ENCODE peak calls at places on chromosomes 16 and 17, in eight cellular contexts. T is transverse colon, Q is HCT116, Y is sigmoid colon, F is GM12878, C is stomach, N is prostate gland, H is K562. J is an unnamed sample.

GRCh38 chr16:78686601-78687000 is 587.1 kb downstream of the WWOX start:
- DNase-seq in T (no peak), Q (no peak), Y (no peak), F (no peak), C (no peak), N (no peak), H (no peak), J (no peak)

GRCh38 chr17:9906616-9907015 is 1.5 kb upstream of the RCVRN start:
- DNase-seq in T (no peak), Q (no peak), Y (no peak), F (no peak), C (no peak), N (no peak), H (no peak), J (no peak)

GRCh38 chr16:68995011-68995504 is 110.4 kb upstream of the HAS3 start:
- DNase-seq in T (no peak), Q (peak), Y (no peak), F (no peak), C (no peak), N (peak), H (no peak), J (no peak)

GRCh38 chr16:87936375-87937230 is at the start of gene CA5A:
- DNase-seq in T (no peak), Q (no peak), Y (no peak), F (no peak), C (no peak), N (no peak), H (no peak), J (no peak)

GRCh38 chr16:1156111-1156982 is 3.4 kb downstream of the CACNA1H start:
- DNase-seq in T (no peak), Q (no peak), Y (peak), F (no peak), C (no peak), N (no peak), H (no peak), J (no peak)

GRCh38 chr16:7436306-7436705 is 103.7 kb downstream of the RBFOX1 start:
- DNase-seq in T (no peak), Q (no peak), Y (no peak), F (no peak), C (no peak), N (no peak), H (no peak), J (no peak)

GRCh38 chr17:55830210-55830609 is 79.4 kb downstream of the PCTP start:
- DNase-seq in T (no peak), Q (no peak), Y (no peak), F (no peak), C (no peak), N (no peak), H (no peak), J (no peak)

GRCh38 chr16:74611721-74612120 is 4.8 kb upstream of the GLG1 start:
- DNase-seq in T (no peak), Q (no peak), Y (no peak), F (no peak), C (no peak), N (no peak), H (no peak), J (no peak)

GRCh38 chr16:11163761-11164261 is 92.2 kb downstream of the SOCS1 start:
- DNase-seq in T (no peak), Q (no peak), Y (no peak), F (no peak), C (no peak), N (no peak), H (no peak), J (no peak)

DNA sequence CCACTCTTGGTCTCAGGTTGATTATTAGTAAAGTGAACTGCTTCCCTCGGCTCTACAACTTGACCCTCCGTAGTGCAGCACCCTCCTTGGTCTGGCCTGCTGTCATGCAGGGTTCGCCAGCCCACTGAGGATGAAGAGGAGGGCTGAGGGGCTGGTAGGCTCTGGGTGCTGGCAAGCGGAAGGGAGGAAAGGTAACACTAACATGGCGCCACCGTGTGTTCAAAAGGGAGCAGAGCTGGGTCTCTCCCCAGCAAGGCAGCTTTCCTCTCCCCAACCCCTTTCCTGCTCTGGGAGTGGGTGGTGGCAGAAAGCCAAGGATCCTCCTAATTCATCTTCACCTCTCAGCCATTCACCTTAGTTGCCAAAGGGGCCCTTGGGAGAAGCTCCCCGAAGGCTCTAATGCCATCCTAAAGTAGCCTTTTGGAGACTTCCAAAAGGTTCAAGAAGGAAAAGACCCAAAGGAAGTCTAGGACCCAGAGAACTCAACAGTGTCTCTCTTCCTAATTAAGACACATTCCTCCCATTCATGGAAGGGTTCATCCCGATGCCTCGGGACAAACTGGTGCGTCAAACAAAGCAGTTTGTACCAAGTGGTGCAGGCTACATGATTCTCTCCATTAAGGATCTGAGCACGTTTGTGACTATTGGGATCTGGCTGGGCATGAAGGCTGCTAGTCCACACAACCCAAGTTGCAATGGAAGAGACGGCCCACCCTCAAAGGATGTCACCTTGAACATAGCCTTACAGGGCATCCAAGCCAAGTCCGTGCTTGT is 90.8 kb upstream of the TOB1 start:
- DNase-seq in T (peak), Q (peak), Y (peak), F (no peak), C (peak), N (peak), H (peak), J (no peak)
- H3K27ac ChIP-seq in T (no peak), Q (no peak), Y (peak), F (no peak), C (peak), N (no peak), H (no peak), J (peak)

GRCh38 chr17:43900183-43900857 is 7.0 kb downstream of the MPP2 start:
- DNase-seq in T (peak), Q (peak), Y (peak), F (no peak), C (peak), N (peak), H (peak), J (no peak)
- TF ChIP-seq POLR2A in T (no peak), Q (no peak), Y (no peak), F (no peak), C (no peak), N (no peak), H (no peak), J (no peak)

GRCh38 chr17:44033841-44034408 is 19.2 kb upstream of the TMEM101 start:
- DNase-seq in T (no peak), Q (no peak), Y (no peak), F (no peak), C (no peak), N (no peak), H (no peak), J (no peak)
- TF ChIP-seq POLR2AphosphoS5 in T (no peak), Q (no peak), Y (no peak), F (no peak), C (no peak), N (no peak), H (no peak), J (no peak)

GRCh38 chr17:48544356-48545021 is 420 bp downstream of the HOXB2 start:
- DNase-seq in T (peak), Q (no peak), Y (peak), F (no peak), C (peak), N (peak), H (peak), J (no peak)
- H3K27ac ChIP-seq in T (peak), Q (no peak), Y (peak), F (peak), C (peak), N (peak), H (peak), J (peak)

DNA sequence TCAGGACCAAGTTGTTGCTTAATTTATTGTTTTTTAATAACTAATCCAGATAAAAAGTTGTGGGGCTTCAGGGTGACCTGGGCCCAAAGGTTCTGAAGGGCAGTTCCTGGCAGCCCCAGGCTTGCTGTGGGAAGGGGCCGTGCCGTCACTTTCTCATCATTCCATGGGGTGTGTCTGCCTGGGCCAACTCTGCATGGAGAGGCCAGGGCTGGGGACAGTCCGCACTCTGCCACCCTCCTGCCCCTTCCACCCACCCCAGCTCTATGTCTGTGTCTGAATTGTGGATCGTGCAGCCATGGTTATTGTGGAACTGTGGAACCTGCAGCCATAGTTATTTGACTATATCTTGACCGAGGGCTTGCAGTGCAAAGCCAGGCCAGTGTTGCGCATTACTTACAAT is 4.0 kb downstream of the LIMD2 start:
- DNase-seq in T (no peak), Q (no peak), Y (no peak), F (no peak), C (no peak), N (no peak), H (no peak), J (no peak)
- TF ChIP-seq POLR2A in T (no peak), Q (no peak), Y (no peak), F (peak), C (no peak), N (no peak), H (no peak), J (no peak)

GRCh38 chr17:29914819-29915537 is 15.1 kb downstream of the SSH2 start:
- DNase-seq in T (no peak), Q (no peak), Y (no peak), F (no peak), C (no peak), N (no peak), H (no peak), J (no peak)

GRCh38 chr17:29918016-29918415 is 12.0 kb downstream of the SSH2 start:
- DNase-seq in T (no peak), Q (no peak), Y (no peak), F (no peak), C (no peak), N (no peak), H (no peak), J (no peak)

GRCh38 chr17:29918922-29919856 is 10.8 kb downstream of the SSH2 start:
- DNase-seq in T (no peak), Q (no peak), Y (no peak), F (no peak), C (no peak), N (no peak), H (no peak), J (no peak)
- TF ChIP-seq POLR2AphosphoS5 in T (no peak), Q (no peak), Y (no peak), F (no peak), C (no peak), N (no peak), H (no peak), J (no peak)